ENCODE peak calls at places on chromosome 1, in four cellular contexts. One of them, this sample, is unnamed.

GRCh38 chr1:3827813-3828307 is 29.2 kb downstream of the CEP104 start:
- DNase-seq in HCT116: no peak
- DNase-seq in fibroblast of pulmonary artery: no peak
- DNase-seq in WTC11: peak
- DNase-seq in this sample: no peak

GRCh38 chr1:214215583-214215982 is 65.4 kb upstream of the SMYD2 start:
- DNase-seq in HCT116: no peak
- DNase-seq in fibroblast of pulmonary artery: peak
- DNase-seq in WTC11: no peak
- DNase-seq in this sample: no peak

GRCh38 chr1:208931936-208932335 is 651.6 kb upstream of the CAMK1G start:
- DNase-seq in HCT116: no peak
- DNase-seq in fibroblast of pulmonary artery: no peak
- DNase-seq in WTC11: no peak
- DNase-seq in this sample: no peak

GRCh38 chr1:81192647-81193642 is 607.8 kb upstream of the ADGRL2 start:
- DNase-seq in HCT116: no peak
- DNase-seq in fibroblast of pulmonary artery: no peak
- DNase-seq in WTC11: no peak
- DNase-seq in this sample: no peak

GRCh38 chr1:91700771-91701493 is 185.0 kb downstream of the TGFBR3 start:
- DNase-seq in HCT116: no peak
- DNase-seq in fibroblast of pulmonary artery: no peak
- DNase-seq in WTC11: no peak
- DNase-seq in this sample: no peak

GRCh38 chr1:27773732-27774445 is 870 bp downstream of the STX12 start:
- DNase-seq in HCT116: no peak
- DNase-seq in fibroblast of pulmonary artery: peak
- DNase-seq in WTC11: no peak
- DNase-seq in this sample: no peak

GRCh38 chr1:224678168-224678567 is 62.1 kb downstream of the CNIH3 start:
- DNase-seq in HCT116: no peak
- DNase-seq in fibroblast of pulmonary artery: no peak
- DNase-seq in WTC11: no peak
- DNase-seq in this sample: no peak

GRCh38 chr1:24929091-24929875 is 793 bp downstream of the RUNX3 start:
- DNase-seq in HCT116: no peak
- DNase-seq in fibroblast of pulmonary artery: no peak
- DNase-seq in WTC11: peak
- DNase-seq in this sample: no peak

GRCh38 chr1:201495447-201496295 is 11.3 kb downstream of the CSRP1 start:
- DNase-seq in HCT116: no peak
- DNase-seq in fibroblast of pulmonary artery: peak
- DNase-seq in WTC11: no peak
- DNase-seq in this sample: no peak

GRCh38 chr1:241423541-241424479 is 66.8 kb upstream of the RGS7 start:
- DNase-seq in HCT116: no peak
- DNase-seq in fibroblast of pulmonary artery: peak
- DNase-seq in WTC11: peak
- DNase-seq in this sample: peak

GRCh38 chr1:74010206-74010605 is 187.8 kb downstream of the LRRIQ3 start:
- DNase-seq in HCT116: no peak
- DNase-seq in fibroblast of pulmonary artery: no peak
- DNase-seq in WTC11: peak
- DNase-seq in this sample: no peak

GRCh38 chr1:23805025-23805424 is 4.5 kb upstream of the GALE start:
- DNase-seq in HCT116: no peak
- DNase-seq in fibroblast of pulmonary artery: no peak
- DNase-seq in WTC11: no peak
- DNase-seq in this sample: no peak

GRCh38 chr1:165525708-165526107 is 18.1 kb upstream of the LRRC52 start:
- DNase-seq in HCT116: no peak
- DNase-seq in fibroblast of pulmonary artery: no peak
- DNase-seq in WTC11: no peak
- DNase-seq in this sample: no peak

GRCh38 chr1:228781161-228781771 is 46.0 kb downstream of the RHOU start:
- DNase-seq in HCT116: no peak
- DNase-seq in fibroblast of pulmonary artery: peak
- DNase-seq in WTC11: no peak
- DNase-seq in this sample: no peak

GRCh38 chr1:89987170-89987819 is 7.6 kb upstream of the ZNF326 start:
- DNase-seq in HCT116: peak
- DNase-seq in fibroblast of pulmonary artery: peak
- DNase-seq in WTC11: peak
- DNase-seq in this sample: peak

GRCh38 chr1:4549933-4550332 is 104.5 kb upstream of the AJAP1 start:
- DNase-seq in HCT116: no peak
- DNase-seq in fibroblast of pulmonary artery: no peak
- DNase-seq in WTC11: no peak
- DNase-seq in this sample: no peak

GRCh38 chr1:108897865-108898720 is 21.3 kb downstream of the GPSM2 start:
- DNase-seq in HCT116: peak
- DNase-seq in fibroblast of pulmonary artery: peak
- DNase-seq in WTC11: no peak
- DNase-seq in this sample: peak

GRCh38 chr1:33256335-33256700 is at the start of gene ZNF362:
- DNase-seq in HCT116: no peak
- DNase-seq in fibroblast of pulmonary artery: peak
- DNase-seq in WTC11: peak
- DNase-seq in this sample: peak

GRCh38 chr1:31605908-31606427 is 11.5 kb upstream of the HCRTR1 start:
- DNase-seq in HCT116: no peak
- DNase-seq in fibroblast of pulmonary artery: peak
- DNase-seq in WTC11: no peak
- DNase-seq in this sample: peak

GRCh38 chr1:205922806-205923205 is 20.4 kb downstream of the SLC26A9 start:
- DNase-seq in HCT116: no peak
- DNase-seq in fibroblast of pulmonary artery: no peak
- DNase-seq in WTC11: no peak
- DNase-seq in this sample: no peak

GRCh38 chr1:2228684-2229031 is 539 bp downstream of the SKI start:
- DNase-seq in HCT116: no peak
- DNase-seq in fibroblast of pulmonary artery: peak
- DNase-seq in WTC11: no peak
- DNase-seq in this sample: no peak

GRCh38 chr1:3747903-3748302 is 4.3 kb upstream of the CCDC27 start:
- DNase-seq in HCT116: no peak
- DNase-seq in fibroblast of pulmonary artery: no peak
- DNase-seq in WTC11: no peak
- DNase-seq in this sample: no peak

GRCh38 chr1:164337885-164338284 is 221.1 kb upstream of the PBX1 start:
- DNase-seq in HCT116: peak
- DNase-seq in fibroblast of pulmonary artery: no peak
- DNase-seq in WTC11: no peak
- DNase-seq in this sample: no peak

GRCh38 chr1:36160949-36161485 is 5.1 kb downstream of the MAP7D1 start:
- DNase-seq in HCT116: no peak
- DNase-seq in fibroblast of pulmonary artery: peak
- DNase-seq in WTC11: peak
- DNase-seq in this sample: peak

GRCh38 chr1:193884848-193885558 is 698.6 kb upstream of the B3GALT2 start:
- DNase-seq in HCT116: no peak
- DNase-seq in fibroblast of pulmonary artery: no peak
- DNase-seq in WTC11: peak
- DNase-seq in this sample: no peak

GRCh38 chr1:203295796-203296195 is 9.5 kb upstream of the BTG2 start:
- DNase-seq in HCT116: no peak
- DNase-seq in fibroblast of pulmonary artery: no peak
- DNase-seq in WTC11: no peak
- DNase-seq in this sample: no peak

GRCh38 chr1:10712568-10712967 is 83.9 kb downstream of the CASZ1 start:
- DNase-seq in HCT116: no peak
- DNase-seq in fibroblast of pulmonary artery: no peak
- DNase-seq in WTC11: no peak
- DNase-seq in this sample: no peak

GRCh38 chr1:247008406-247008799 is 546 bp upstream of the ZNF695 start:
- DNase-seq in HCT116: no peak
- DNase-seq in fibroblast of pulmonary artery: no peak
- DNase-seq in WTC11: no peak
- DNase-seq in this sample: no peak

GRCh38 chr1:247007511-247008405 is at the start of gene ZNF695:
- DNase-seq in HCT116: peak
- DNase-seq in fibroblast of pulmonary artery: peak
- DNase-seq in WTC11: peak
- DNase-seq in this sample: peak

DNA sequence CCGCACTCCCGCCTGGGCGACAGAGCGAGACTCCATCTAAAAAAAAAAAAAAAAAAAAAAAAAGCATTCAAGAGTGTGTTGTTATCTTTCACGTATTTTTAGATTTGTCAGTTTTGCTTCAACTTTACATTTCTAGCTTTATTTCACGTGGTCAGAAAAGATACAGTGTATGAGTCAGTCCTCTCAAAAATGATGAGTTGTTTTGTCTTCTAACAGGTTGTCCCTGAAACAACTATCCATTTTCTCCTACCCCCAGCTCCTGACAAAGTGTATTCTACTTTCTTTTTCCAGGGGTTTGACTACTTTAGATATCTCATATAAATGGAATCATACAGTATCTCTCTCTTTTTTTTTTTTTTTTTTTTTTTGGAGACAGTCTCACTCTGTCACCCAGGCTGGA is 5.5 kb upstream of the ZNF695 start:
- DNase-seq in HCT116: no peak
- DNase-seq in fibroblast of pulmonary artery: no peak
- DNase-seq in WTC11: no peak
- DNase-seq in this sample: no peak
- TF ChIP-seq CTCF in HCT116: no peak
- TF ChIP-seq CTCF in fibroblast of pulmonary artery: no peak
- TF ChIP-seq CTCF in WTC11: no peak
- TF ChIP-seq CTCF in this sample: no peak

GRCh38 chr1:217718873-217719272 is 87.7 kb downstream of the SPATA17 start:
- DNase-seq in HCT116: peak
- DNase-seq in fibroblast of pulmonary artery: peak
- DNase-seq in WTC11: no peak
- DNase-seq in this sample: no peak
- TF ChIP-seq CTCF in HCT116: no peak
- TF ChIP-seq CTCF in fibroblast of pulmonary artery: no peak
- TF ChIP-seq CTCF in WTC11: no peak
- TF ChIP-seq CTCF in this sample: no peak

DNA sequence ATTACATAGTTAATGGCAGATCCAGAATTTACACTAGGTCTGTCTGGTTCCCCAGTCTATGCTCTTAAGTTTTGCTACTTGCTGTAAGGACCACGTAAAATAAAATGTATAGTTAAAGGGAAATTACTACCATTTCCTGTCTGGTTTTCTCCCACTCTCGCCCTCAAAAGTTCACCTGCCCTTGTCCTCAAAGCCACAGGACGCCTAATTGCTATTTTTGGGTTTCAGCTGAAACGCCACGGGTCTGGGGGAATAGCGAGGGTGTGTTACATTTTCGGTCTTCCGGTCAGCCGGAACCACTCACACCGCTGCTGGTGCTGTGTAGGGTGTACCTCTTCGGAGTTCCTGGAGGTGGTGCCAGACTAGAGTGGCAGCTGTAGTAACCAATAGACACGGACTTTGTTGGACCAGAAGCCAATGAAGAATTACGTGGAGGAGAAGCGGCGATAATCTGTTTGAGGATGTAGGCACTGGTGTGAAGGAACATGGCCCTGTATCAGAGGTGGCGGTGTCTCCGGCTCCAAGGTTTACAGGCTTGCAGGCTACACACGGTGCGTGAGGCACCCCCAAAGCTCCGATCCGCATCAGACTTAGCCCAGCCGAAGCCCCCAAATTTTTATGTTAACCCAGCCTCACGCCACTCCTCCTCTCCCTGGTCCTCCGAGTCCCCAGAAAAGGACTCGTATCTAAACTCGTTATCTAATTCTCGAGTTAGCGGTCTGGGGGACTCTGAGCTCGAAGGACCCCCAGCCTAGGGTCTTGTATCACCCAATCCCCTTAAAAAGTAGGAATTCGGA is at the start of gene TARS2:
- DNase-seq in HCT116: peak
- DNase-seq in fibroblast of pulmonary artery: peak
- DNase-seq in WTC11: peak
- DNase-seq in this sample: peak
- TF ChIP-seq CTCF in HCT116: no peak
- TF ChIP-seq CTCF in fibroblast of pulmonary artery: peak
- TF ChIP-seq CTCF in WTC11: no peak
- TF ChIP-seq CTCF in this sample: no peak

GRCh38 chr1:166839600-166840308 is 479 bp downstream of the POGK start:
- DNase-seq in HCT116: no peak
- DNase-seq in fibroblast of pulmonary artery: peak
- DNase-seq in WTC11: peak
- DNase-seq in this sample: peak
- TF ChIP-seq CTCF in HCT116: no peak
- TF ChIP-seq CTCF in fibroblast of pulmonary artery: peak
- TF ChIP-seq CTCF in WTC11: no peak
- TF ChIP-seq CTCF in this sample: peak

DNA sequence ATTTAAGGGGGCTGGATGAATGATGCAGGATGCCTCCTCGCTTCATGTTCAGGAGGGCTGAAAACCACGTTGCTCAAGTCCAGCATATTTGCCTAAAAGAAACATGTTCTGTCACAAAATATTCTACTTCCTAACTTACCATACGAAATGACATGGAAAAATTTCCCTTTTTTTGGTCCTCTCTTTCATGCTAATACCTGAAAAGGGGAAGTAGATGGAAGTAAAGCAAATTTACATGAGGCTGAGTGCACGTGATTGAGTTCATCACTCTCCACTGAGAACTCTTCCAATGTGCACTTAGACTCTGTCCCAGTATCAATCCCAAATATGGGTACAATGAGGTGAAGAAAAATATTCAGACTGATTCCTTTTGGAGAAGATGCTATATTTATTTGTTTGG is 23.0 kb downstream of the XCL2 start:
- DNase-seq in HCT116: no peak
- DNase-seq in fibroblast of pulmonary artery: no peak
- DNase-seq in WTC11: no peak
- DNase-seq in this sample: no peak
- TF ChIP-seq CTCF in HCT116: no peak
- TF ChIP-seq CTCF in fibroblast of pulmonary artery: no peak
- TF ChIP-seq CTCF in WTC11: no peak
- TF ChIP-seq CTCF in this sample: no peak

GRCh38 chr1:29120367-29120766 is 3.3 kb downstream of the TMEM200B start:
- DNase-seq in HCT116: no peak
- DNase-seq in fibroblast of pulmonary artery: no peak
- DNase-seq in WTC11: no peak
- DNase-seq in this sample: no peak

GRCh38 chr1:29114654-29115053 is 9.0 kb downstream of the TMEM200B start:
- DNase-seq in HCT116: no peak
- DNase-seq in fibroblast of pulmonary artery: no peak
- DNase-seq in WTC11: no peak
- DNase-seq in this sample: no peak

GRCh38 chr1:29119365-29119929 is 4.3 kb downstream of the TMEM200B start:
- DNase-seq in HCT116: no peak
- DNase-seq in fibroblast of pulmonary artery: no peak
- DNase-seq in WTC11: no peak
- DNase-seq in this sample: no peak

GRCh38 chr1:29120955-29121485 is 2.7 kb downstream of the TMEM200B start:
- DNase-seq in HCT116: peak
- DNase-seq in fibroblast of pulmonary artery: peak
- DNase-seq in WTC11: peak
- DNase-seq in this sample: peak

GRCh38 chr1:29117381-29117780 is 6.3 kb downstream of the TMEM200B start:
- DNase-seq in HCT116: no peak
- DNase-seq in fibroblast of pulmonary artery: no peak
- DNase-seq in WTC11: no peak
- DNase-seq in this sample: no peak
- TF ChIP-seq CTCF in HCT116: peak
- TF ChIP-seq CTCF in fibroblast of pulmonary artery: peak
- TF ChIP-seq CTCF in WTC11: no peak
- TF ChIP-seq CTCF in this sample: no peak